ENCODE peak calls at places on chromosomes 3 and 15, in seven cellular contexts. One of them, this sample, is unnamed.

GRCh38 chr3:108589998-108590323 is 439 bp downstream of the DZIP3 start:
- DNase-seq in body of pancreas: no peak
- DNase-seq in upper lobe of right lung: no peak
- DNase-seq in neural crest cell: no peak
- DNase-seq in stomach: no peak
- DNase-seq in cardiac muscle cell: no peak
- DNase-seq in GM13977: no peak
- DNase-seq in this sample: no peak

GRCh38 chr3:89606151-89606550 is 498.7 kb downstream of the EPHA3 start:
- DNase-seq in body of pancreas: no peak
- DNase-seq in upper lobe of right lung: no peak
- DNase-seq in neural crest cell: no peak
- DNase-seq in stomach: no peak
- DNase-seq in cardiac muscle cell: peak; percentile 20
- DNase-seq in GM13977: no peak
- DNase-seq in this sample: no peak

GRCh38 chr3:5080779-5081550 is 41.1 kb upstream of the ARL8B start:
- DNase-seq in body of pancreas: peak; percentile 26
- DNase-seq in upper lobe of right lung: peak; percentile 65
- DNase-seq in neural crest cell: no peak
- DNase-seq in stomach: no peak
- DNase-seq in cardiac muscle cell: no peak
- DNase-seq in GM13977: no peak
- DNase-seq in this sample: no peak

GRCh38 chr3:8838239-8838638 is 68.8 kb upstream of the OXTR start:
- DNase-seq in body of pancreas: no peak
- DNase-seq in upper lobe of right lung: no peak
- DNase-seq in neural crest cell: no peak
- DNase-seq in stomach: no peak
- DNase-seq in cardiac muscle cell: no peak
- DNase-seq in GM13977: no peak
- DNase-seq in this sample: no peak

GRCh38 chr3:127717357-127718243 is 44.8 kb downstream of the ABTB1 start:
- DNase-seq in body of pancreas: no peak
- DNase-seq in upper lobe of right lung: peak; percentile 36
- DNase-seq in neural crest cell: no peak
- DNase-seq in stomach: no peak
- DNase-seq in cardiac muscle cell: no peak
- DNase-seq in GM13977: no peak
- DNase-seq in this sample: no peak

GRCh38 chr3:38646630-38647029 is 2.9 kb downstream of the SCN5A start:
- DNase-seq in body of pancreas: no peak
- DNase-seq in upper lobe of right lung: no peak
- DNase-seq in neural crest cell: no peak
- DNase-seq in stomach: no peak
- DNase-seq in cardiac muscle cell: peak; percentile 54
- DNase-seq in GM13977: peak; percentile 69
- DNase-seq in this sample: no peak

GRCh38 chr3:194266658-194267005 is 84.5 kb downstream of the CPN2 start:
- DNase-seq in body of pancreas: peak; percentile 4
- DNase-seq in upper lobe of right lung: no peak
- DNase-seq in neural crest cell: no peak
- DNase-seq in stomach: peak; percentile 10
- DNase-seq in cardiac muscle cell: no peak
- DNase-seq in GM13977: no peak
- DNase-seq in this sample: no peak

GRCh38 chr15:40265355-40265754 is 17.5 kb downstream of the ANKRD63 start:
- DNase-seq in body of pancreas: no peak
- DNase-seq in upper lobe of right lung: no peak
- DNase-seq in neural crest cell: no peak
- DNase-seq in stomach: no peak
- DNase-seq in cardiac muscle cell: no peak
- DNase-seq in GM13977: no peak
- DNase-seq in this sample: no peak

GRCh38 chr3:187954486-187955075 is 199.4 kb upstream of the LPP start:
- DNase-seq in body of pancreas: no peak
- DNase-seq in upper lobe of right lung: no peak
- DNase-seq in neural crest cell: no peak
- DNase-seq in stomach: no peak
- DNase-seq in cardiac muscle cell: peak; percentile 60
- DNase-seq in GM13977: no peak
- DNase-seq in this sample: no peak

GRCh38 chr3:185327052-185327451 is 35.9 kb upstream of the MAP3K13 start:
- DNase-seq in body of pancreas: no peak
- DNase-seq in upper lobe of right lung: no peak
- DNase-seq in neural crest cell: no peak
- DNase-seq in stomach: no peak
- DNase-seq in cardiac muscle cell: no peak
- DNase-seq in GM13977: no peak
- DNase-seq in this sample: no peak

GRCh38 chr3:191952186-191952585 is 491.2 kb downstream of the PYDC2 start:
- DNase-seq in body of pancreas: no peak
- DNase-seq in upper lobe of right lung: no peak
- DNase-seq in neural crest cell: no peak
- DNase-seq in stomach: no peak
- DNase-seq in cardiac muscle cell: no peak
- DNase-seq in GM13977: no peak
- DNase-seq in this sample: no peak

GRCh38 chr3:113625724-113626348 is 70.6 kb downstream of the USF3 start:
- DNase-seq in body of pancreas: no peak
- DNase-seq in upper lobe of right lung: no peak
- DNase-seq in neural crest cell: no peak
- DNase-seq in stomach: no peak
- DNase-seq in cardiac muscle cell: no peak
- DNase-seq in GM13977: no peak
- DNase-seq in this sample: no peak

GRCh38 chr3:66413151-66413751 is 87.6 kb downstream of the LRIG1 start:
- DNase-seq in body of pancreas: no peak
- DNase-seq in upper lobe of right lung: no peak
- DNase-seq in neural crest cell: no peak
- DNase-seq in stomach: peak; percentile 17
- DNase-seq in cardiac muscle cell: peak; percentile 28
- DNase-seq in GM13977: no peak
- DNase-seq in this sample: no peak

GRCh38 chr3:188595890-188596376 is 442.0 kb downstream of the LPP start:
- DNase-seq in body of pancreas: no peak
- DNase-seq in upper lobe of right lung: no peak
- DNase-seq in neural crest cell: no peak
- DNase-seq in stomach: no peak
- DNase-seq in cardiac muscle cell: peak; percentile 67
- DNase-seq in GM13977: no peak
- DNase-seq in this sample: no peak

GRCh38 chr3:5126586-5126985 is 4.5 kb downstream of the ARL8B start:
- DNase-seq in body of pancreas: no peak
- DNase-seq in upper lobe of right lung: no peak
- DNase-seq in neural crest cell: no peak
- DNase-seq in stomach: no peak
- DNase-seq in cardiac muscle cell: peak; percentile 75
- DNase-seq in GM13977: no peak
- DNase-seq in this sample: no peak

GRCh38 chr3:108157275-108157674 is 64.9 kb downstream of the IFT57 start:
- DNase-seq in body of pancreas: no peak
- DNase-seq in upper lobe of right lung: no peak
- DNase-seq in neural crest cell: no peak
- DNase-seq in stomach: no peak
- DNase-seq in cardiac muscle cell: no peak
- DNase-seq in GM13977: no peak
- DNase-seq in this sample: no peak

GRCh38 chr15:89105147-89105546 is 16.9 kb downstream of the ABHD2 start:
- DNase-seq in body of pancreas: no peak
- DNase-seq in upper lobe of right lung: no peak
- DNase-seq in neural crest cell: no peak
- DNase-seq in stomach: no peak
- DNase-seq in cardiac muscle cell: peak; percentile 95
- DNase-seq in GM13977: no peak
- DNase-seq in this sample: no peak

GRCh38 chr3:78972617-78973301 is 795.0 kb downstream of the ROBO1 start:
- DNase-seq in body of pancreas: no peak
- DNase-seq in upper lobe of right lung: no peak
- DNase-seq in neural crest cell: no peak
- DNase-seq in stomach: no peak
- DNase-seq in cardiac muscle cell: no peak
- DNase-seq in GM13977: no peak
- DNase-seq in this sample: no peak
- TF ChIP-seq CTCF in body of pancreas: no peak
- TF ChIP-seq CTCF in upper lobe of right lung: no peak
- TF ChIP-seq CTCF in neural crest cell: no peak
- TF ChIP-seq CTCF in stomach: no peak
- TF ChIP-seq CTCF in cardiac muscle cell: no peak
- TF ChIP-seq CTCF in GM13977: no peak
- TF ChIP-seq CTCF in this sample: no peak

GRCh38 chr3:24495334-24495994 is 814 bp upstream of the THRB start:
- DNase-seq in body of pancreas: peak; percentile 73
- DNase-seq in upper lobe of right lung: peak; percentile 87
- DNase-seq in neural crest cell: peak; percentile 25
- DNase-seq in stomach: peak; percentile 70
- DNase-seq in cardiac muscle cell: peak; percentile 21
- DNase-seq in GM13977: peak; percentile 29
- DNase-seq in this sample: no peak
- TF ChIP-seq CTCF in body of pancreas: peak; percentile 19
- TF ChIP-seq CTCF in upper lobe of right lung: no peak
- TF ChIP-seq CTCF in neural crest cell: peak; percentile 27
- TF ChIP-seq CTCF in stomach: no peak
- TF ChIP-seq CTCF in cardiac muscle cell: no peak
- TF ChIP-seq CTCF in GM13977: no peak
- TF ChIP-seq CTCF in this sample: no peak

DNA sequence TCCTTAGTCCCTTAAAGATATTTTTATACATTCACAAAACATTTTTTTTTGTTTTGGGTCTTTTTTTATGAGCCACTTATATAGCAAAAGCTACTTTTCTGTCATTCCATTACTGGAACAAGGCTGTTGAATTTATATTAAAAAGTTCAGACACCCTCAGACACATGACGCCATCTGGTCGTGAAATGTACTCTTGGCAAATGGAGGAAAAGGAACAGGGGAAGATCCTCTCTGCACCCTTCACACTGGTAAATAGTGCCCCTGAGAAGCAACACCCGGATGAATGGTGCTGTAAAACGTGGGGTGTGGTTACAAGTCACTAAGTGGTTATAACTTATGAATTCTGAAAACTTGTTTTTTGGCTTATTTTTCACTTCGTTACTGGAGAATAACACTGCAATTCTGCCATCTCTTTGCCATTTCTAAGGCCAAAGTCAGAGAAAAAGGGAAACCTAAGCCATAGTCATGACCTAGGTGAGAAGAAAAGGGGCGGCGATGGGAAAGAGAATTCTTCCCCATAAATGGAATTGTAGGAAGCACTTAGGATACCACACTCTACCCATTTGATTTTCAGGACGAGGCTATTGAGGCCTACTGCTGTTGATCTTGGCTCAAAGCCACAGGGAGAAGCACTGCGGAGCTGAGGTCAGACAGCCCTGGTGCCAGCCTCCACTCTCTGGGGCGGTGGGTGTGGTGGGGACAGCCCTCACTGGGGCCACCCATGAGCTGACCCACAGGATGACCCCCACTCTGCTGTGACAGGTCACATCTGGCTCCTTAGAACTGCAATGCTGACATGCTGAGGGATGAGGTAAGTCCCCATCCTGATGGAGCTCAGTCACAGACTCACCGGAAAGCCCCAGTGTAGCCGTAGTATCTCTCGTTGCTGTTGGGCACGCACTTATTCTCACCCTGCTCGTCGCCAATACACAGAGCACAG is 21.8 kb downstream of the LTF start:
- DNase-seq in body of pancreas: peak; percentile 51
- DNase-seq in upper lobe of right lung: no peak
- DNase-seq in neural crest cell: peak; percentile 40
- DNase-seq in stomach: peak; percentile 56
- DNase-seq in cardiac muscle cell: no peak
- DNase-seq in GM13977: no peak
- DNase-seq in this sample: peak; percentile 49
- TF ChIP-seq CTCF in body of pancreas: peak; percentile 46
- TF ChIP-seq CTCF in upper lobe of right lung: peak; percentile 66
- TF ChIP-seq CTCF in neural crest cell: peak; percentile 67
- TF ChIP-seq CTCF in stomach: peak; percentile 70
- TF ChIP-seq CTCF in cardiac muscle cell: no peak
- TF ChIP-seq CTCF in GM13977: peak; percentile 62
- TF ChIP-seq CTCF in this sample: peak; percentile 75

GRCh38 chr15:27932600-27932999 is 166.5 kb downstream of the OCA2 start:
- DNase-seq in body of pancreas: no peak
- DNase-seq in upper lobe of right lung: no peak
- DNase-seq in neural crest cell: no peak
- DNase-seq in stomach: no peak
- DNase-seq in cardiac muscle cell: no peak
- DNase-seq in GM13977: no peak
- DNase-seq in this sample: no peak
- TF ChIP-seq CTCF in body of pancreas: no peak
- TF ChIP-seq CTCF in upper lobe of right lung: no peak
- TF ChIP-seq CTCF in neural crest cell: no peak
- TF ChIP-seq CTCF in stomach: no peak
- TF ChIP-seq CTCF in cardiac muscle cell: no peak
- TF ChIP-seq CTCF in GM13977: no peak
- TF ChIP-seq CTCF in this sample: no peak

GRCh38 chr3:111143-112069 is 85.2 kb upstream of the CHL1 start:
- DNase-seq in body of pancreas: no peak
- DNase-seq in upper lobe of right lung: no peak
- DNase-seq in neural crest cell: no peak
- DNase-seq in stomach: no peak
- DNase-seq in cardiac muscle cell: no peak
- DNase-seq in GM13977: peak; percentile 2
- DNase-seq in this sample: peak; percentile 3
- TF ChIP-seq CTCF in body of pancreas: no peak
- TF ChIP-seq CTCF in upper lobe of right lung: no peak
- TF ChIP-seq CTCF in neural crest cell: no peak
- TF ChIP-seq CTCF in stomach: no peak
- TF ChIP-seq CTCF in cardiac muscle cell: no peak
- TF ChIP-seq CTCF in GM13977: no peak
- TF ChIP-seq CTCF in this sample: no peak

GRCh38 chr3:52792413-52792812 is 2.2 kb upstream of the ITIH3 start:
- DNase-seq in body of pancreas: no peak
- DNase-seq in upper lobe of right lung: no peak
- DNase-seq in neural crest cell: no peak
- DNase-seq in stomach: no peak
- DNase-seq in cardiac muscle cell: no peak
- DNase-seq in GM13977: no peak
- DNase-seq in this sample: no peak
- TF ChIP-seq CTCF in body of pancreas: no peak
- TF ChIP-seq CTCF in upper lobe of right lung: no peak
- TF ChIP-seq CTCF in neural crest cell: peak; percentile 40
- TF ChIP-seq CTCF in stomach: no peak
- TF ChIP-seq CTCF in cardiac muscle cell: peak; percentile 26
- TF ChIP-seq CTCF in GM13977: no peak
- TF ChIP-seq CTCF in this sample: no peak

GRCh38 chr3:142981901-142982773 is 18.7 kb upstream of the PAQR9 start:
- DNase-seq in body of pancreas: no peak
- DNase-seq in upper lobe of right lung: no peak
- DNase-seq in neural crest cell: no peak
- DNase-seq in stomach: no peak
- DNase-seq in cardiac muscle cell: no peak
- DNase-seq in GM13977: no peak
- DNase-seq in this sample: no peak
- TF ChIP-seq CTCF in body of pancreas: no peak
- TF ChIP-seq CTCF in upper lobe of right lung: no peak
- TF ChIP-seq CTCF in neural crest cell: no peak
- TF ChIP-seq CTCF in stomach: no peak
- TF ChIP-seq CTCF in cardiac muscle cell: peak; percentile 3
- TF ChIP-seq CTCF in GM13977: no peak
- TF ChIP-seq CTCF in this sample: no peak

GRCh38 chr15:46442196-46442595 is 807.4 kb downstream of the SQOR start:
- DNase-seq in body of pancreas: no peak
- DNase-seq in upper lobe of right lung: no peak
- DNase-seq in neural crest cell: no peak
- DNase-seq in stomach: no peak
- DNase-seq in cardiac muscle cell: no peak
- DNase-seq in GM13977: no peak
- DNase-seq in this sample: no peak

GRCh38 chr15:46442901-46443590 is 808.2 kb downstream of the SQOR start:
- DNase-seq in body of pancreas: no peak
- DNase-seq in upper lobe of right lung: no peak
- DNase-seq in neural crest cell: no peak
- DNase-seq in stomach: no peak
- DNase-seq in cardiac muscle cell: peak; percentile 18
- DNase-seq in GM13977: no peak
- DNase-seq in this sample: no peak

GRCh38 chr15:46441294-46442062 is 806.6 kb downstream of the SQOR start:
- DNase-seq in body of pancreas: no peak
- DNase-seq in upper lobe of right lung: no peak
- DNase-seq in neural crest cell: no peak
- DNase-seq in stomach: no peak
- DNase-seq in cardiac muscle cell: no peak
- DNase-seq in GM13977: no peak
- DNase-seq in this sample: no peak
- TF ChIP-seq CTCF in body of pancreas: no peak
- TF ChIP-seq CTCF in upper lobe of right lung: no peak
- TF ChIP-seq CTCF in neural crest cell: no peak
- TF ChIP-seq CTCF in stomach: no peak
- TF ChIP-seq CTCF in cardiac muscle cell: no peak
- TF ChIP-seq CTCF in GM13977: no peak
- TF ChIP-seq CTCF in this sample: no peak